ENCODE peak calls at places on chromosomes 11 and 22, in six cellular contexts. G, Q, O, C, S and Y are unnamed samples. For H3K4me1 and H3K36me3, the result is how much of the 10 kb centered on the place peaks cover.

GRCh38 chr22:49046546-49047305 is 780.9 kb downstream of the BRD1 start:
- DNase-seq in G (peak), Q (no peak), O (no peak), C (no peak), S (no peak), Y (peak)

GRCh38 chr22:28711820-28712777 is 29.5 kb downstream of the CHEK2 start:
- DNase-seq in G (no peak), Q (no peak), O (no peak), C (peak), S (no peak), Y (no peak)

GRCh38 chr11:69044111-69045013 is 4.4 kb upstream of the TPCN2 start:
- DNase-seq in G (peak), Q (peak), O (peak), C (peak), S (no peak), Y (no peak)

GRCh38 chr11:94112182-94112960 is 16.3 kb upstream of the PANX1 start:
- DNase-seq in G (no peak), Q (no peak), O (no peak), C (no peak), S (no peak), Y (no peak)

GRCh38 chr11:113410414-113411135 is 23.0 kb downstream of the ANKK1 start:
- DNase-seq in G (no peak), Q (no peak), O (no peak), C (no peak), S (no peak), Y (no peak)

GRCh38 chr11:133889188-133889587 is 43.9 kb upstream of the SPATA19 start:
- DNase-seq in G (no peak), Q (no peak), O (no peak), C (no peak), S (no peak), Y (no peak)

GRCh38 chr11:70242885-70243284 is 27.6 kb upstream of the PPFIA1 start:
- DNase-seq in G (no peak), Q (no peak), O (no peak), C (no peak), S (no peak), Y (no peak)

GRCh38 chr11:94658386-94658785 is 91.2 kb downstream of the PIWIL4 start:
- DNase-seq in G (no peak), Q (peak), O (no peak), C (no peak), S (no peak), Y (no peak)

GRCh38 chr11:67498544-67498972 is 6.6 kb downstream of the PITPNM1 start:
- DNase-seq in G (no peak), Q (peak), O (no peak), C (no peak), S (no peak), Y (no peak)

GRCh38 chr11:128774593-128774992 is 80.7 kb downstream of the FLI1 start:
- DNase-seq in G (no peak), Q (no peak), O (no peak), C (no peak), S (no peak), Y (no peak)

GRCh38 chr11:128775513-128775912 is 81.6 kb downstream of the FLI1 start:
- DNase-seq in G (no peak), Q (no peak), O (no peak), C (no peak), S (no peak), Y (no peak)

GRCh38 chr11:128776088-128776433 is 82.2 kb downstream of the FLI1 start:
- DNase-seq in G (no peak), Q (no peak), O (peak), C (no peak), S (peak), Y (peak)

GRCh38 chr11:128771102-128771501 is 77.2 kb downstream of the FLI1 start:
- DNase-seq in G (no peak), Q (no peak), O (no peak), C (no peak), S (no peak), Y (no peak)

DNA sequence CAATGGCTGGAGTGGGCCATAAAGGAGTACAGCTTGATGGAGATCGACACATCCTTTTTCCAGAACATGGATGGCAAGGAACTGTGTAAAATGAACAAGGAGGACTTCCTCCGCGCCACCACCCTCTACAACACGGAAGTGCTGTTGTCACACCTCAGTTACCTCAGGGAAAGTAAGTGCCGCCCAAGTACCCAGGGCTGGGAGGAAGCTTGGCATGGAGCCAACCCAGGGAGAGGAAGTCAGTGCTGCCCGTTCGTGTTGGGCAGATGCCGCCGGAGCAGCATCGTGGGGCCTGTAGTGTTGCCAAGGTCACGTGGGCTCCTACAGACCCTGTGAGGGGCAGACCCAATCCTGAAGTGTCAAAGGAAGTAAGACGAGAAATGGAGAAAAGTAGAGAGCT is 78.9 kb downstream of the FLI1 start:
- DNase-seq in G (peak), Q (peak), O (peak), C (no peak), S (peak), Y (peak)
- H3K4me1 ChIP-seq in G (under half), Q (half or more), O (under half), C (under half), S (under half), Y (under half)

GRCh38 chr11:109695696-109696095 is 273.7 kb downstream of the C11orf87 start:
- DNase-seq in G (no peak), Q (no peak), O (no peak), C (peak), S (no peak), Y (no peak)

GRCh38 chr11:109696191-109696897 is 274.4 kb downstream of the C11orf87 start:
- DNase-seq in G (no peak), Q (no peak), O (no peak), C (peak), S (no peak), Y (no peak)

GRCh38 chr11:109697140-109697843 is 275.3 kb downstream of the C11orf87 start:
- DNase-seq in G (no peak), Q (no peak), O (no peak), C (peak), S (no peak), Y (no peak)

DNA sequence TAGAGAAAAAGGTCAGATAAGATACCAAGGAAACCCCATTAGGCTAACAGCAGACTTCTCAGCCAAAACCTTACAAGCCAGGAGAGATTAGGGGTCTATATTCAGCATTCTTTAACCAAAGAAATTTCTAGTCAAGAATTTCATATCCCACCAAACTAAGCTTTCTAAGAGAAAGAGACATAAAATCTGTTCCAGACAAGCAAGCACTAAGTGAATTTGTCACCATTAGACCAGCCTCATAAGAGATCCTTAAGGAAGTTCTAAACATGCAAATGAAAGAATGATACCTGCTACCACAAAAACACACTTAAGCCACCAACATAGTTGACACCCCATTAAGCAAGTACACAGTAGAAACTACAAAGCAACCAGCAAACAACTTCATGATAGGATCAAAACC is 276.2 kb downstream of the C11orf87 start:
- DNase-seq in G (no peak), Q (no peak), O (no peak), C (no peak), S (no peak), Y (no peak)
- H3K36me3 ChIP-seq in G (under half), Q (under half), O (under half), C (under half), S (under half), Y (under half)

DNA sequence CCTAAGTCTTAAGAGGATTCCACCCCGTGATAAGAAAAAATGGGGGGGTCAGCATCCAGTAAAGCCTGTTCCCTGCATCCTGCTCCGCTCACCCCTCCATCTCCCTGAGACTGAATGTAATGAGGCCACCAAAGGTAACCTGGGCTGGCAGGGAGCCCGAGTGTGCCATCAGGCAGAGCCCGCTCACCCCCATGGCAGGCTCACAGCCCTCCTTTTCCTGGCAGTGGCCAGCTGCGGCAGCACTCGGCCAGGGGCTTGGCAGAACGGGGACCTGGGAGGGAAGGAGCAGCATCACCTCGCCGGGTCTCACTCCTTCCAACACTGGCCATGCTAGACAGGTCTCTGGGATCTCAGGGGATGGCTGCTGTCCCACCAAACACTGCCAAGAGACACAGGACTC is 64.4 kb downstream of the PRDM11 start:
- DNase-seq in G (no peak), Q (no peak), O (no peak), C (no peak), S (no peak), Y (no peak)
- H3K4me3 ChIP-seq in G (no peak), Q (peak), O (no peak), C (no peak), S (no peak), Y (no peak)

GRCh38 chr11:65225284-65226102 is 36.3 kb upstream of the POLA2 start:
- DNase-seq in G (peak), Q (peak), O (peak), C (peak), S (peak), Y (peak)

GRCh38 chr11:65223031-65223430 is 38.7 kb upstream of the POLA2 start:
- DNase-seq in G (no peak), Q (no peak), O (no peak), C (no peak), S (no peak), Y (no peak)

GRCh38 chr11:65224939-65225283 is 36.9 kb upstream of the POLA2 start:
- DNase-seq in G (peak), Q (peak), O (peak), C (peak), S (no peak), Y (no peak)

GRCh38 chr11:65227879-65228278 is 33.9 kb upstream of the POLA2 start:
- DNase-seq in G (no peak), Q (no peak), O (no peak), C (no peak), S (no peak), Y (no peak)

GRCh38 chr11:65226103-65226442 is 35.7 kb upstream of the POLA2 start:
- DNase-seq in G (no peak), Q (no peak), O (no peak), C (no peak), S (no peak), Y (no peak)
- H3K4me1 ChIP-seq in G (under half), Q (under half), O (under half), C (under half), S (under half), Y (under half)

DNA sequence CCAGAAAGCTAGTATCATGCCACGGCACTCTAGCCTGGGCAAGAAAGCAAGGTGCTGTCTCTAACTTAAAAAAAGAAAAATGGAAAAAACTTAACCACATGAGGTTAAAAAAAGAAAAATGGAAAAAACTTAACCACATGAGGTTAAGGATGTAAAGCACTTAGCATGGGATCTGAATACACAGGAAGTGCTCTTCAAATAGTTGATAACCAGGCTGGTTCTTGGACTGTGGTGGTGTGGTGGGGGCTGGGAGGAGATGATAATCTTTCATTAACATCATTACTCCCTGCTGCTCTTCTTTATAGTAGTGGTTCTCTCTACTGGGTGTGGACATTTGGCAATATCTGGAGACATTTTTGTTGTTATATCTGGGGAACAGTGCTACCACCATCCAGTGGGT is 88.4 kb downstream of the TTC17 start:
- DNase-seq in G (no peak), Q (no peak), O (no peak), C (no peak), S (no peak), Y (no peak)
- H3K36me3 ChIP-seq in G (under half), Q (half or more), O (under half), C (half or more), S (half or more), Y (half or more)

GRCh38 chr22:22042009-22042408 is 59.4 kb upstream of the TOP3B start:
- DNase-seq in G (no peak), Q (no peak), O (no peak), C (peak), S (no peak), Y (no peak)

GRCh38 chr22:22040908-22041307 is 58.3 kb upstream of the TOP3B start:
- DNase-seq in G (no peak), Q (no peak), O (no peak), C (no peak), S (no peak), Y (no peak)

GRCh38 chr22:22043296-22044078 is 60.9 kb upstream of the TOP3B start:
- DNase-seq in G (no peak), Q (no peak), O (no peak), C (no peak), S (no peak), Y (no peak)

GRCh38 chr22:22044153-22044552 is 61.6 kb upstream of the TOP3B start:
- DNase-seq in G (no peak), Q (no peak), O (no peak), C (no peak), S (no peak), Y (no peak)

GRCh38 chr22:22042599-22043295 is 60.2 kb upstream of the TOP3B start:
- DNase-seq in G (no peak), Q (no peak), O (no peak), C (no peak), S (no peak), Y (no peak)
- H3K4me3 ChIP-seq in G (no peak), Q (no peak), O (no peak), C (no peak), S (no peak), Y (no peak)